ENCODE peak calls at places on chromosomes 7 and 10, in four cellular contexts. G is T-cell, X is spleen, Z is hippocampal formation. N is an unnamed sample.

GRCh38 chr10:35598379-35598778 is 6.8 kb upstream of the GJD4 start:
- DNase-seq in X (no peak), G (no peak), Z (no peak), N (no peak)

GRCh38 chr10:30048768-30049507 is 10.4 kb downstream of the JCAD start:
- DNase-seq in G (no peak), Z (no peak), X (no peak), N (no peak)

GRCh38 chr10:24897326-24897926 is 55.0 kb downstream of the PRTFDC1 start:
- DNase-seq in X (no peak), G (no peak), Z (no peak), N (peak; percentile 48)

GRCh38 chr10:35413985-35414861 is 77.9 kb downstream of the CCNY start:
- DNase-seq in Z (no peak), G (no peak), X (no peak), N (peak; percentile 54)

GRCh38 chr10:124299726-124300125 is 119.0 kb downstream of the OAT start:
- DNase-seq in X (no peak), G (no peak), Z (no peak), N (no peak)

GRCh38 chr7:49885593-49886285 is 112.3 kb downstream of the VWC2 start:
- DNase-seq in Z (no peak), G (no peak), X (no peak), N (no peak)

GRCh38 chr7:143460585-143460984 is 17.1 kb upstream of the TAS2R41 start:
- DNase-seq in Z (no peak), X (no peak), G (no peak), N (no peak)

GRCh38 chr10:43203491-43204393 is 63.1 kb downstream of the RASGEF1A start:
- DNase-seq in G (peak; percentile 18), Z (no peak), X (peak; percentile 85), N (no peak)

GRCh38 chr7:111145472-111145871 is 54.5 kb downstream of the LRRN3 start:
- DNase-seq in Z (no peak), G (no peak), X (no peak), N (no peak)

GRCh38 chr7:151598045-151598444 is 78.3 kb upstream of the RHEB start:
- DNase-seq in G (no peak), Z (no peak), X (no peak), N (peak; percentile 93)

GRCh38 chr7:143431109-143431508 is 12.1 kb upstream of the TAS2R60 start:
- DNase-seq in X (no peak), G (no peak), Z (no peak), N (no peak)

GRCh38 chr7:74291535-74291934 is 2.3 kb downstream of the CLIP2 start:
- DNase-seq in X (no peak), Z (no peak), G (no peak), N (no peak)

GRCh38 chr7:4700577-4701235 is 18.6 kb downstream of the FOXK1 start:
- DNase-seq in X (no peak), Z (no peak), G (no peak), N (peak; percentile 93)

GRCh38 chr7:78487464-78487863 is 688.9 kb downstream of the PHTF2 start:
- DNase-seq in G (no peak), X (no peak), Z (no peak), N (no peak)

GRCh38 chr10:126921974-126922525 is 16.8 kb downstream of the DOCK1 start:
- DNase-seq in Z (no peak), X (no peak), G (no peak), N (peak; percentile 63)

GRCh38 chr10:132520147-132520811 is 17.3 kb upstream of the INPP5A start:
- DNase-seq in G (no peak), X (peak; percentile 58), Z (no peak), N (peak; percentile 87)

GRCh38 chr7:149818536-149818840 is 19.7 kb upstream of the ZNF862 start:
- DNase-seq in X (peak; percentile 69), Z (no peak), G (no peak), N (no peak)

GRCh38 chr10:103637855-103638561 is 144.5 kb downstream of the NEURL1 start:
- DNase-seq in Z (peak; percentile 53), X (no peak), G (no peak), N (peak; percentile 83)

GRCh38 chr10:11018830-11019692 is 1.4 kb downstream of the CELF2 start:
- DNase-seq in G (no peak), X (no peak), Z (no peak), N (no peak)

GRCh38 chr7:37730489-37730888 is 46.9 kb downstream of the GPR141 start:
- DNase-seq in G (no peak), X (no peak), Z (no peak), N (no peak)

GRCh38 chr10:96374639-96374984 is 15.8 kb upstream of the OPALIN start:
- DNase-seq in G (no peak), X (no peak), Z (no peak), N (no peak)

GRCh38 chr7:66627876-66628360 is 763 bp upstream of the KCTD7 start:
- DNase-seq in Z (no peak), G (no peak), X (no peak), N (no peak)

GRCh38 chr10:12788277-12788676 is 213.2 kb downstream of the CCDC3 start:
- DNase-seq in Z (no peak), G (no peak), X (no peak), N (no peak)

GRCh38 chr10:45432700-45433472 is 58.9 kb downstream of the ALOX5 start:
- DNase-seq in G (no peak), X (no peak), Z (no peak), N (no peak)

GRCh38 chr10:91042069-91042468 is 121.2 kb upstream of the ANKRD1 start:
- DNase-seq in G (no peak), X (no peak), Z (no peak), N (no peak)

GRCh38 chr7:104368006-104368405 is 39.6 kb downstream of the LHFPL3 start:
- DNase-seq in X (no peak), Z (no peak), G (no peak), N (no peak)

GRCh38 chr7:19117870-19118608 is 603 bp upstream of the TWIST1 start:
- DNase-seq in X (peak; percentile 63), Z (no peak), G (no peak), N (peak; percentile 53)

N was measured in astrocyte of the spinal cord.